ENCODE peak calls at places on chromosomes 13 and 19, in five cellular contexts. G is HL-60; M is choroid plexus epithelial cell; U is islet precursor cell; J is effector memory CD4-positive, alpha-beta T cell. X is an unnamed sample.

GRCh38 chr19:41214161-41214560 is 4.9 kb upstream of the AXL start:
- DNase-seq in J (no peak), U (no peak), G (no peak), M (no peak), X (no peak)

GRCh38 chr19:44683434-44684210 is 12.3 kb downstream of the CEACAM19 start:
- DNase-seq in J (no peak), G (no peak), M (no peak), U (no peak), X (peak)

GRCh38 chr13:100506600-100507422 is 81.8 kb downstream of the GGACT start:
- DNase-seq in U (no peak), M (no peak), J (no peak), G (no peak), X (no peak)

GRCh38 chr13:34357435-34358232 is 539.7 kb downstream of the RFC3 start:
- DNase-seq in M (peak), J (no peak), U (peak), G (no peak), X (no peak)

GRCh38 chr19:44875666-44876418 is 15.2 kb upstream of the TOMM40 start:
- DNase-seq in J (no peak), G (no peak), M (peak), U (peak), X (no peak)

GRCh38 chr19:48468806-48469055 is 438 bp upstream of the CYTH2 start:
- DNase-seq in G (no peak), U (no peak), J (no peak), M (no peak), X (no peak)

GRCh38 chr19:58475714-58476497 is at the start of gene ZNF446:
- DNase-seq in M (peak), J (peak), G (peak), U (peak), X (peak)

GRCh38 chr13:65866138-65866537 is 1364.0 kb downstream of the PCDH9 start:
- DNase-seq in U (no peak), M (no peak), G (no peak), J (no peak), X (no peak)

GRCh38 chr19:8363803-8364771 is at the start of gene ANGPTL4:
- DNase-seq in U (peak), M (peak), G (no peak), J (no peak), X (peak)

GRCh38 chr19:47190167-47190727 is 40.8 kb downstream of the BBC3 start:
- DNase-seq in U (peak), J (no peak), M (peak), G (no peak), X (peak)

GRCh38 chr13:28778308-28779215 is 41.6 kb upstream of the MTUS2 start:
- DNase-seq in J (no peak), G (no peak), M (no peak), U (no peak), X (no peak)

GRCh38 chr19:38836438-38837303 is 5.1 kb upstream of the ECH1 start:
- DNase-seq in J (no peak), G (no peak), U (no peak), M (no peak), X (peak)

GRCh38 chr19:36245210-36246005 is 30.5 kb downstream of the ZNF146 start:
- DNase-seq in J (no peak), M (no peak), G (no peak), U (peak), X (no peak)

GRCh38 chr13:112711528-112712265 is 21.9 kb downstream of the ATP11A start:
- DNase-seq in M (peak), J (no peak), U (peak), G (no peak), X (peak)

GRCh38 chr13:79442221-79442620 is 36.2 kb upstream of the RBM26 start:
- DNase-seq in M (peak), U (no peak), J (no peak), G (no peak), X (no peak)